ENCODE peak calls at places on chromosomes 7 and 10, in six cellular contexts. D is A549; E is stomach; Y is RWPE1; X is WTC11; L is stimulated activated naive CD8-positive, alpha-beta T cell treated with anti-CD3 and anti-CD28 coated beads, Interleukin-15, Interleukin-2, amounts not matched to agents 100 U/mL and 50 U/mL, for 24 hours. Q is an unnamed sample.

GRCh38 chr10:71434760-71435394 is 38.2 kb downstream of the CDH23 start:
- DNase-seq in D (no peak), E (no peak), Y (no peak), X (no peak), L (no peak), Q (no peak)

GRCh38 chr7:83101540-83101939 is 61.1 kb downstream of the PCLO start:
- DNase-seq in D (no peak), E (no peak), Y (no peak), X (no peak), L (no peak), Q (no peak)

GRCh38 chr10:29946953-29947700 is 112.3 kb downstream of the JCAD start:
- DNase-seq in D (no peak), E (peak), Y (peak), X (no peak), L (no peak), Q (no peak)

GRCh38 chr7:13198741-13199140 is 511.3 kb downstream of the ARL4A start:
- DNase-seq in D (no peak), E (no peak), Y (no peak), X (no peak), L (no peak), Q (no peak)

GRCh38 chr7:68384581-68384980 is 1213.7 kb upstream of the AUTS2 start:
- DNase-seq in D (no peak), E (no peak), Y (no peak), X (no peak), L (no peak), Q (no peak)

GRCh38 chr7:23893942-23894890 is 184.2 kb downstream of the STK31 start:
- DNase-seq in D (no peak), E (no peak), Y (no peak), X (no peak), L (peak), Q (peak)

GRCh38 chr10:34689053-34689452 is 126.0 kb downstream of the PARD3 start:
- DNase-seq in D (no peak), E (no peak), Y (no peak), X (no peak), L (no peak), Q (no peak)

GRCh38 chr10:83432296-83433045 is 706.8 kb upstream of the GHITM start:
- DNase-seq in D (no peak), E (no peak), Y (no peak), X (no peak), L (no peak), Q (no peak)

GRCh38 chr10:133019191-133019590 is 68.5 kb upstream of the ADGRA1 start:
- DNase-seq in D (no peak), E (no peak), Y (no peak), X (no peak), L (no peak), Q (no peak)

Q was measured in activated CD8-positive, alpha-beta T cell treated with anti-CD3 and anti-CD28 coated beads, Interleukin-2, amount 10 ng/mL, durations not matched to agents 7 days and 5 days.